ENCODE peak calls at places on chromosomes 4 and X, in four cellular contexts. J is endothelial cell of umbilical vein, Q is H1, G is HepG2. M is an unnamed sample.

GRCh38 chr4:76061977-76062376 is 12.5 kb upstream of the ART3 start:
- DNase-seq in G (no peak), Q (no peak), J (no peak), M (no peak)

GRCh38 chr4:67101612-67102011 is 443.7 kb downstream of the CENPC start:
- DNase-seq in G (no peak), J (no peak), Q (no peak), M (no peak)

GRCh38 chrX:83022020-83022419 is 486.1 kb upstream of the POU3F4 start:
- DNase-seq in J (no peak), Q (peak), G (no peak), M (peak)

GRCh38 chrX:7330971-7331746 is 183.2 kb upstream of the PUDP start:
- DNase-seq in Q (no peak), J (no peak), G (no peak), M (peak)

GRCh38 chr4:10096201-10096975 is 20.2 kb downstream of the WDR1 start:
- DNase-seq in G (no peak), Q (no peak), J (peak), M (peak)

GRCh38 chrX:20971250-20971649 is 403.0 kb upstream of the CNKSR2 start:
- DNase-seq in J (no peak), Q (no peak), G (no peak), M (no peak)

GRCh38 chr4:958836-959337 is 14.5 kb downstream of the DGKQ start:
- DNase-seq in G (no peak), Q (no peak), J (no peak), M (no peak)

GRCh38 chr4:81688085-81688484 is 216.4 kb upstream of the RASGEF1B start:
- DNase-seq in Q (no peak), J (no peak), G (no peak), M (peak)

GRCh38 chr4:73267050-73267449 is 8.5 kb upstream of the ANKRD17 start:
- DNase-seq in G (peak), J (no peak), Q (no peak), M (no peak)

GRCh38 chrX:117854806-117855205 is 261.8 kb downstream of the KLHL13 start:
- DNase-seq in G (no peak), J (no peak), Q (no peak), M (no peak)

GRCh38 chr4:1686440-1687036 is 2.4 kb upstream of the FAM53A start:
- DNase-seq in G (no peak), J (no peak), Q (no peak), M (no peak)

GRCh38 chr4:23930750-23931488 is 41.1 kb upstream of the PPARGC1A start:
- DNase-seq in G (peak), J (no peak), Q (no peak), M (no peak)

GRCh38 chr4:144350706-144351105 is 210.2 kb upstream of the GYPA start:
- DNase-seq in Q (no peak), J (peak), G (no peak), M (no peak)

GRCh38 chrX:153302796-153303195 is 18.8 kb downstream of the PNMA6F start:
- DNase-seq in G (no peak), J (no peak), Q (no peak), M (no peak)

GRCh38 chr4:20384456-20384855 is 132.8 kb downstream of the SLIT2 start:
- DNase-seq in J (no peak), G (no peak), Q (no peak), M (no peak)

GRCh38 chr4:99859618-99860017 is 34.6 kb downstream of the LAMTOR3 start:
- DNase-seq in Q (no peak), J (no peak), G (no peak), M (no peak)

GRCh38 chr4:85966308-85966882 is 393.5 kb downstream of the MAPK10 start:
- DNase-seq in G (no peak), J (peak), Q (no peak), M (no peak)

GRCh38 chr4:23959401-23960148 is 69.7 kb upstream of the PPARGC1A start:
- DNase-seq in G (no peak), J (no peak), Q (no peak), M (no peak)

GRCh38 chr4:10011885-10012284 is 9.4 kb downstream of the SLC2A9 start:
- DNase-seq in Q (no peak), G (no peak), J (no peak), M (no peak)

GRCh38 chr4:70280567-70280966 is 38.2 kb downstream of the CSN3 start:
- DNase-seq in G (no peak), J (no peak), Q (no peak), M (no peak)

GRCh38 chrX:72307646-72308051 is 1.9 kb upstream of the CITED1 start:
- DNase-seq in Q (no peak), J (no peak), G (no peak), M (no peak)

GRCh38 chr4:126512998-126513397 is 1119.8 kb upstream of the INTU start:
- DNase-seq in J (no peak), Q (no peak), G (no peak), M (no peak)

GRCh38 chr4:848307-848691 is 22.4 kb upstream of the CPLX1 start:
- DNase-seq in Q (no peak), G (no peak), J (no peak), M (no peak)

GRCh38 chr4:142558851-142559250 is 287.2 kb downstream of the INPP4B start:
- DNase-seq in Q (no peak), J (no peak), G (no peak), M (no peak)

GRCh38 chr4:176198316-176198903 is 3.0 kb upstream of the SPATA4 start:
- DNase-seq in G (no peak), J (no peak), Q (no peak), M (no peak)

GRCh38 chr4:7007944-7008343 is 35.2 kb upstream of the TADA2B start:
- DNase-seq in G (peak), Q (no peak), J (no peak), M (no peak)

GRCh38 chr4:94701606-94702300 is 56.0 kb upstream of the BMPR1B start:
- DNase-seq in J (no peak), Q (no peak), G (no peak), M (no peak)

GRCh38 chr4:104490096-104490769 is 4.5 kb downstream of the CXXC4 start:
- DNase-seq in G (no peak), J (no peak), Q (no peak), M (peak)

GRCh38 chrX:135697614-135698013 is 15.8 kb upstream of the CT45A1 start:
- DNase-seq in G (no peak), J (no peak), Q (no peak), M (no peak)

GRCh38 chrX:22800360-22800759 is 199.4 kb upstream of the DDX53 start:
- DNase-seq in G (no peak), J (peak), Q (no peak), M (no peak)

GRCh38 chr4:42396361-42397255 is 680 bp upstream of the SHISA3 start:
- DNase-seq in Q (no peak), G (no peak), J (no peak), M (no peak)

GRCh38 chr4:129929052-129929451 is 833.1 kb downstream of the C4orf33 start:
- DNase-seq in G (no peak), Q (no peak), J (peak), M (peak)

GRCh38 chrX:3712870-3713224 is 602 bp downstream of the PRKX start:
- DNase-seq in G (no peak), J (no peak), Q (no peak), M (no peak)

DNA sequence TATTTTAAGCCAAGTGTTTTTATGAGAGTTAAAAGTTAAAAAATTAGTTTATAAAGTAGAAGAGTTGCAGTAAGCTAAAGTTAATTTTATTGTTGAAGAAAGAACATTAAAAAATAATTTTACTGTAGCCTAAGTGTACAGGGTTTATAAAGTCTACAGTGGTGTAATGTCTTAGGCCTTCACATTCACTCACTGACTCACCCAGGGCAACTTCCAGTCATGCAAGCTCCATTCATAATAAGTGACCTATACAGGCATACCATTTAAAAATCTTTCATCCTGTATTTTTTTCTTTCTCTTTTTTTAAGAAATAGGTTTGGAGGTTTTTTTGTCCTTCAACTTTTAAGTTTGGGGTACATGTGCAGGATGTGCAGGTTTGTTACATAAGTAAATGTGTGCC is 87.9 kb upstream of the NR3C2 start:
- DNase-seq in J (no peak), Q (no peak), G (no peak), M (no peak)
- TF ChIP-seq JUN in J (no peak), Q (no peak), G (no peak), M (no peak)

GRCh38 chrX:65451663-65452062 is 82.9 kb downstream of the LAS1L start:
- DNase-seq in Q (no peak), G (peak), J (peak), M (no peak)
- TF ChIP-seq MAX in Q (no peak), G (no peak), J (no peak), M (no peak)

GRCh38 chr4:128604840-128605239 is 204.7 kb upstream of the JADE1 start:
- DNase-seq in J (no peak), G (no peak), Q (no peak), M (no peak)

GRCh38 chr4:128604204-128604603 is 205.3 kb upstream of the JADE1 start:
- DNase-seq in J (no peak), G (no peak), Q (no peak), M (no peak)

GRCh38 chr4:128600996-128601857 is 208.3 kb upstream of the JADE1 start:
- DNase-seq in Q (peak), J (peak), G (peak), M (peak)

GRCh38 chr4:128600410-128600809 is 209.1 kb upstream of the JADE1 start:
- DNase-seq in G (peak), Q (no peak), J (peak), M (no peak)

DNA sequence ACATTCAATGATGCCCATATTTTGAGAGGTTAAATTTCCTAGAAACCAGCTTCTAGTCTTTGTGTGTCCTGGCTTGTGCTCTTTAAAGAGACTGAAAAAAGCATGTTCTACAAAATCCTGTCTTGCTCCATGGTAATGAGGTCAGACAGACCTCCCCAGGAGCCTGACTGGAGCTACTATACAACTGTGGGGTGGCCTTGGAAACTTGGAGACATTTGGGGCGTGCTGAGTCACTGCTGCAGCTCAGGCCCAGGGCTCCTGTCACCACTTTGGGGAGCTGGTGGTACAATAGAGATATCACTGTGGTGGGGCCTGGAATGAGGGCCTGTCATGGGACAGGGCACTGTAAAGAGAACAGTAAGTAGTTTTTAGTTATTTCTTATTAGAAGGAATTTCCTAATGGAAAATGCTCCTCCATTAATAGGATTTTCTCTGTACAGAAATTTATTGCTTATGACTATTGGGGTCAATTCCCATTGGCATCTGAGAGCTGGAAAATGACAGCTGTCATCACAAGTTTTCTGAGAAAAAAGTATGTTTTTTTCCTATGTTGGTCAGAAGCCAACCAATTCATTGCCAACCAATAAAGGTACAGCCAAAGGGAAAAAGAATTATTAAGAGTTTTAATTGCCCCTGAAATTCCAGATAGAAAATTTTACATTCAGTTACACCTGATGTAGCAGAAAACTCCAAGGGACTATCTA is 207.4 kb upstream of the JADE1 start:
- DNase-seq in Q (no peak), J (peak), G (no peak), M (no peak)
- H3K27ac ChIP-seq in Q (no peak), J (peak), G (no peak), M (peak)

GRCh38 chrX:109954333-109954732 is 48.6 kb upstream of the TMEM164 start:
- DNase-seq in G (no peak), J (peak), Q (no peak), M (no peak)

GRCh38 chrX:109952985-109953905 is 49.7 kb upstream of the TMEM164 start:
- DNase-seq in J (peak), G (no peak), Q (no peak), M (no peak)

GRCh38 chrX:109954955-109955354 is 48.0 kb upstream of the TMEM164 start:
- DNase-seq in Q (no peak), G (no peak), J (peak), M (no peak)

GRCh38 chrX:109952050-109952449 is 50.9 kb upstream of the TMEM164 start:
- DNase-seq in G (no peak), J (no peak), Q (no peak), M (peak)
- TF ChIP-seq JUN in G (no peak), J (no peak), Q (no peak), M (no peak)

DNA sequence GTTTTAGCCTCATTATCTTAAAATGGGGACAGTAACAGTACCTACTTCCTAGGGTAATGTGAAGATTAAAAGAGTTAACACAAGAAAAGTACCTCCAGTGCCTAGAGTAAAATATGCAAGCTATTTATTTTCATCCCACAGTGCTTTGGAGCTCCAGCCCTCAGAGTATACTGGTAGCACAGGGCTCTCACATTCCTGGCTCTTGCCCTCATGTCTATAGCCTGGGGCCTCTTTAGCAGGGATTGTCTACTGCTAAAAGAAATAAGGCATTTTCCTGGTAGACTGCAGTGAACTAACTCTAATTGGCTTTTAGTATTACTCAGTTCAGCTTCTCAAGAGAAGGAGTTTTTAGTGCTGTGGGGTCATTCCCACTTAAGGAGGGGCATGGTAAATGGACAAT is 60.8 kb downstream of the RRAGB start:
- DNase-seq in G (no peak), Q (no peak), J (no peak), M (no peak)
- TF ChIP-seq MAX in G (no peak), Q (no peak), J (no peak), M (no peak)

GRCh38 chr4:40058121-40058520 is 1.5 kb downstream of the N4BP2 start:
- DNase-seq in G (no peak), Q (no peak), J (no peak), M (no peak)
- H3K27ac ChIP-seq in G (peak), Q (peak), J (peak), M (peak)

DNA sequence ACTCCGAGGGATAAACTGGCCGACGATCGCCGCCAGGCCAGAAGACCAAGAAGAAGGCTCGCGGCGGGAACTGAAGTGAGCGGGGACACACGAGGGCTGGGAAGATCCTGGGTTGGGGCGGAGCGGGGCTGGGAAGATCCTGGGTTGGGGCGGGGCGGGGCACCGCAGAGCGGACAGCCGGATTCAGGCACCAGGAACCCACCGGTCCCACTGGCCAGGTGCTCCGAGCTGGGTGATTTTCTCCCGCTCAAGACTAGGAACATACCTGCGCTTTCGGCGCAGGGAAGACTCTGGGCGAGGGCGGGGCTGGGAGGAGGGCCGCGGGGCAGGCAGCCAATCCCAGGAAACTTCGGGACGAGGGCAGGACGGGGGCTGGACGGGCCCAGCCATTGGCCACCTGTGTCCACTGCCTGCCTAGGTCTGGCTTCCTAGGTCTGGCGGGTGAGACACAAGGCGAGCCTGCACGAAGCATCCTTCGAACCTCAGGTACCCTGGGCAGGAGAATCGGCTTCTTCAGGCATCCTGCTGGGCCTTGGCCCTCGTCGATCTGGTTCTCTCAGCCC is at the start of gene ERVMER34-1:
- DNase-seq in J (peak), G (no peak), Q (peak), M (peak)
- TF ChIP-seq JUN in J (no peak), G (no peak), Q (no peak), M (no peak)